ENCODE peak calls at places on chromosome 4, in four cellular contexts. C, Q, X and W are unnamed samples.

GRCh38 chr4:77072195-77072753 is 3.5 kb downstream of the CCNI start:
- DNase-seq in C (no peak), Q (peak; percentile 44), X (peak; percentile 35), W (peak; percentile 48)

GRCh38 chr4:185522451-185522850 is 12.9 kb downstream of the PDLIM3 start:
- DNase-seq in C (no peak), Q (no peak), X (no peak), W (no peak)

GRCh38 chr4:105191621-105192210 is 45.0 kb downstream of the TET2 start:
- DNase-seq in C (no peak), Q (peak; percentile 18), X (no peak), W (no peak)

GRCh38 chr4:1668488-1668840 is 15.6 kb downstream of the FAM53A start:
- DNase-seq in C (no peak), Q (no peak), X (no peak), W (no peak)

GRCh38 chr4:108049406-108049805 is 59.7 kb downstream of the HADH start:
- DNase-seq in C (no peak), Q (no peak), X (no peak), W (no peak)

GRCh38 chr4:72094054-72094780 is 62.4 kb downstream of the NPFFR2 start:
- DNase-seq in C (peak; percentile 23), Q (no peak), X (no peak), W (no peak)

GRCh38 chr4:43130228-43131021 is 237.9 kb downstream of the GRXCR1 start:
- DNase-seq in C (no peak), Q (peak; percentile 37), X (no peak), W (no peak)

GRCh38 chr4:101205878-101206277 is 141.4 kb downstream of the PPP3CA start:
- DNase-seq in C (no peak), Q (peak; percentile 28), X (no peak), W (no peak)

GRCh38 chr4:65416875-65417274 is 253.4 kb downstream of the EPHA5 start:
- DNase-seq in C (peak; percentile 30), Q (peak; percentile 14), X (no peak), W (no peak)

GRCh38 chr4:13865871-13866669 is 238.5 kb upstream of the BOD1L1 start:
- DNase-seq in C (no peak), Q (no peak), X (no peak), W (no peak)

GRCh38 chr4:38529189-38530115 is 134.5 kb upstream of the KLF3 start:
- DNase-seq in C (no peak), Q (peak; percentile 8), X (peak; percentile 61), W (no peak)

GRCh38 chr4:37666625-37667071 is 19.5 kb downstream of the RELL1 start:
- DNase-seq in C (no peak), Q (peak; percentile 22), X (no peak), W (no peak)

GRCh38 chr4:112521123-112522116 is 5.4 kb upstream of the NEUROG2 start:
- DNase-seq in C (peak; percentile 90), Q (peak; percentile 34), X (peak; percentile 25), W (no peak)

GRCh38 chr4:121711263-121712000 is 14.7 kb upstream of the ANXA5 start:
- DNase-seq in C (peak; percentile 92), Q (peak; percentile 93), X (no peak), W (peak; percentile 21)

GRCh38 chr4:139266583-139267257 is 13.3 kb downstream of the MGARP start:
- DNase-seq in C (peak; percentile 35), Q (peak; percentile 26), X (peak; percentile 86), W (peak; percentile 98)

GRCh38 chr4:5164221-5164912 is 113.1 kb downstream of the STK32B start:
- DNase-seq in C (no peak), Q (no peak), X (no peak), W (no peak)

GRCh38 chr4:174794706-174795105 is 34.3 kb downstream of the GLRA3 start:
- DNase-seq in C (no peak), Q (no peak), X (no peak), W (no peak)

GRCh38 chr4:135372131-135372530 is 1170.5 kb upstream of the PABPC4L start:
- DNase-seq in C (no peak), Q (no peak), X (no peak), W (no peak)

GRCh38 chr4:142354794-142355416 is 491.2 kb downstream of the INPP4B start:
- DNase-seq in C (no peak), Q (no peak), X (no peak), W (no peak)

GRCh38 chr4:17726911-17727310 is 54.5 kb downstream of the FAM184B start:
- DNase-seq in C (no peak), Q (no peak), X (no peak), W (no peak)

GRCh38 chr4:36039031-36039430 is 205.3 kb downstream of the ARAP2 start:
- DNase-seq in C (no peak), Q (peak; percentile 42), X (peak; percentile 9), W (peak; percentile 61)

GRCh38 chr4:172344266-172344772 is 531.1 kb downstream of the GALNTL6 start:
- DNase-seq in C (no peak), Q (no peak), X (no peak), W (no peak)

GRCh38 chr4:115275615-115276014 is 162.2 kb upstream of the NDST4 start:
- DNase-seq in C (no peak), Q (no peak), X (peak; percentile 14), W (no peak)

GRCh38 chr4:22412013-22412412 is 103.9 kb downstream of the ADGRA3 start:
- DNase-seq in C (no peak), Q (no peak), X (no peak), W (no peak)

GRCh38 chr4:108783666-108784463 is 21.0 kb upstream of the ETNPPL start:
- DNase-seq in C (no peak), Q (no peak), X (peak; percentile 2), W (peak; percentile 30)

DNA sequence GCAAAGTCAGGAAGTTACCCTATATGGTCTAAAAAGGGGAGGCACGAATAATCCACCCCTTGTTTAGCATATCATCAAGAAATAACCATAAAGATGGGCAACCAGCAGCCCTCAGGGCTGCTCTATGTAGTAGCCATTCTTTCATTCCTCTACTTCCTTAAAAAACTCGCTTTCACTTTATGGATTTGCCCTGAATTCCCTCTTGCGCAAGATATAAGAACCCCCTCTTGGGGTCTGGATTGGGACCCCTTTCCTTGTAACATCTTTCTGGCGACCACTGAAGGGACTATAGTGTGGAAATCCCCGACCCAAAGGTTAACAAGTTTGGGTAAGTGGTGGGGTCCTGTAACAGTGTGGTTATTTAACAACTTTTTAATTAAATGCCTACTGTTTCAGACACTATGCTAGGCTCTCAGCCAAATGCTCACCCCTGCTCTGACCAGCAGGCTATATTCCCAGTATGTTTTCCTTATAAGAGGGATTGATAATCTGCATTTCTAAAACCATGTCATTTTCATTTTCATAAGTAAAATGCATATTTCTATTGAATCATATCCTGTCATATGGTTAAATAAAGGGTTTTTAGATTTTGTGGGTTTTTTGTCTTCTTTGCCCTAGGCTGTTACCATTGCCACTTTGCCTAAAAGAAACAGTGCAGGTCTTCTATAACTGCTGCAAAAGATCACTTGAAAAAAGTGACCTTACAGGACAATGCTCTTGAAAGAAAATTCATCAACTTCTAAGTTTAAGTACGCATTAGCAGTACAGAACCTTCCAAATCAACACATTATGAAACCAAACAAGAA is 41.5 kb downstream of the ANAPC10 start:
- DNase-seq in C (no peak), Q (no peak), X (no peak), W (no peak)
- H3K79me2 ChIP-seq in C (peaks cover 3% of the 10 kb centered on the region), Q (no peaks in the 10 kb centered on the region), X (peaks cover 5% of the 10 kb centered on the region), W (no peaks in the 10 kb centered on the region)

GRCh38 chr4:7009591-7009990 is 33.6 kb upstream of the TADA2B start:
- DNase-seq in C (no peak), Q (no peak), X (no peak), W (no peak)

GRCh38 chr4:7007944-7008343 is 35.2 kb upstream of the TADA2B start:
- DNase-seq in C (no peak), Q (peak; percentile 73), X (peak; percentile 9), W (peak; percentile 55)

GRCh38 chr4:7006411-7006810 is 36.8 kb upstream of the TADA2B start:
- DNase-seq in C (no peak), Q (no peak), X (no peak), W (no peak)

GRCh38 chr4:7005571-7005970 is 37.6 kb upstream of the TADA2B start:
- DNase-seq in C (no peak), Q (no peak), X (no peak), W (no peak)

DNA sequence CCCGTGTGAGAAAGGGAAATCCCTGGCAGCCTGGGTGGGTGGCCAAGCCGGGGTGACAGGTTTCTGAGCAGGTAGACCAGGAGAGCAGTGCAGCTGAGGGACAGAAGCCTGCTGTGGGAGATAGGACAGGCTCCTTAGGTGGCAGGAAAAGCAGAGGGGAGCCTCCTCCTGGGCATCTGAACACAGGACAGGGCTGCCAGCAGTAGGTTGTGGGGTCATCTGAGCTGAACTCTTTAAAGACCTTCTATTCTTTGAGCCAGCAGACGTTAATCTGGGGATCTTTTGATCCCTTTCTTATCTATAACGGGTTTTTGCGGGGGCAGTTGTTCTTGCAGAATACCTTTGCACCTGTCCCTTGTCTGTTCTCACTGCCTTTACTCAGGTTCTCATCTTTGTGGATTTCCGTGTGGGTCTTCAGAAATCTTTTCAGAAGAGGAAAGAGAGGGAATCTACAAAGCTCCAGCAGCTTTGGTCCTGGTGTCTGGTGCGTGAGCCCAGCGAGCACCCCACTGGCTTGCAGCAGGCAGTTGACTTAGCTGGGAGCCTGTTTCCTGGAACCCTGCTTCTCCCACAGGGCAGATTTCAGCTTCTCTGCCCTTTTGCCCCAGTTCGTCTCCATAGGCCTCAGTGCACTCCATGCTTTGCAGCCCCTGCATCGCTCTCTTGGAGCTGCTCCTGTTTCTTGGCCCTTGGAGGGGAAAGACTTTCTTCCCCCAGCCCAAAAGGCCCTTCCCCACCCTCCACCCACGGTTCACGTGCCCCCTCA is 35.8 kb upstream of the TADA2B start:
- DNase-seq in C (peak; percentile 68), Q (peak; percentile 15), X (no peak), W (no peak)
- H3K27ac ChIP-seq in C (peak overlapping the region; percentile 89), Q (no peak overlapping the region), X (no peak overlapping the region), W (peak overlapping the region; percentile 61)

GRCh38 chr4:189261475-189261874 is 679.2 kb upstream of the FRG1 start:
- DNase-seq in C (no peak), Q (no peak), X (no peak), W (no peak)

GRCh38 chr4:189265515-189265914 is 675.2 kb upstream of the FRG1 start:
- DNase-seq in C (no peak), Q (peak; percentile 21), X (no peak), W (no peak)

GRCh38 chr4:189267312-189267965 is 673.2 kb upstream of the FRG1 start:
- DNase-seq in C (no peak), Q (no peak), X (no peak), W (no peak)
- H3K79me2 ChIP-seq in C (no peaks in the 10 kb centered on the region), Q (no peaks in the 10 kb centered on the region), X (no peaks in the 10 kb centered on the region), W (no peaks in the 10 kb centered on the region)

GRCh38 chr4:87030124-87030523 is 95.3 kb downstream of the AFF1 start:
- DNase-seq in C (no peak), Q (no peak), X (no peak), W (no peak)
- H3K27ac ChIP-seq in C (peak overlapping the region; percentile 73), Q (peak overlapping the region; percentile 46), X (no peak overlapping the region), W (no peak overlapping the region)

GRCh38 chr4:158814636-158815035 is 45.8 kb downstream of the FNIP2 start:
- DNase-seq in C (no peak), Q (no peak), X (no peak), W (no peak)
- H3K79me2 ChIP-seq in C (no peaks in the 10 kb centered on the region), Q (peaks cover 11% of the 10 kb centered on the region), X (no peaks in the 10 kb centered on the region), W (peaks cover 84% of the 10 kb centered on the region)

GRCh38 chr4:153465583-153465921 is 608 bp upstream of the TMEM131L start:
- DNase-seq in C (peak; percentile 54), Q (peak; percentile 63), X (peak; percentile 85), W (peak; percentile 27)
- H3K27ac ChIP-seq in C (no peak overlapping the region), Q (no peak overlapping the region), X (peak overlapping the region; percentile 89), W (no peak overlapping the region)

GRCh38 chr4:168842186-168842585 is 167.9 kb downstream of the CBR4 start:
- DNase-seq in C (no peak), Q (no peak), X (no peak), W (no peak)
- H3K79me2 ChIP-seq in C (peaks cover 100% of the 10 kb centered on the region), Q (peaks cover 8% of the 10 kb centered on the region), X (no peaks in the 10 kb centered on the region), W (peaks cover 11% of the 10 kb centered on the region)